ENCODE peak calls at places on chromosomes 1 and 21, in ten cellular contexts. One of them, this sample, is unnamed.

GRCh38 chr1:172180886-172181285 is 239.6 kb upstream of the C1orf105 start:
- DNase-seq in GM23338: peak
- DNase-seq in small intestine: peak
- DNase-seq in prostate gland: peak
- DNase-seq in skeletal muscle cell: no peak
- DNase-seq in heart right ventricle: peak
- DNase-seq in CD8-positive, alpha-beta T cell: no peak
- DNase-seq in neuronal stem cell: no peak
- DNase-seq in GM12865: peak
- DNase-seq in epithelial cell of esophagus: peak
- DNase-seq in this sample: peak

GRCh38 chr1:49060766-49061165 is 284.1 kb upstream of the BEND5 start:
- DNase-seq in heart right ventricle: no peak
- DNase-seq in GM23338: no peak
- DNase-seq in neuronal stem cell: no peak
- DNase-seq in small intestine: no peak
- DNase-seq in prostate gland: no peak
- DNase-seq in GM12865: no peak
- DNase-seq in epithelial cell of esophagus: no peak
- DNase-seq in skeletal muscle cell: peak
- DNase-seq in CD8-positive, alpha-beta T cell: no peak
- DNase-seq in this sample: no peak

GRCh38 chr1:203537806-203538464 is 44.0 kb downstream of the OPTC start:
- DNase-seq in epithelial cell of esophagus: no peak
- DNase-seq in CD8-positive, alpha-beta T cell: peak
- DNase-seq in heart right ventricle: no peak
- DNase-seq in prostate gland: peak
- DNase-seq in small intestine: peak
- DNase-seq in GM23338: no peak
- DNase-seq in skeletal muscle cell: no peak
- DNase-seq in neuronal stem cell: no peak
- DNase-seq in GM12865: no peak
- DNase-seq in this sample: peak

GRCh38 chr1:180057883-180058396 is 96.7 kb upstream of the QSOX1 start:
- DNase-seq in GM12865: no peak
- DNase-seq in neuronal stem cell: no peak
- DNase-seq in CD8-positive, alpha-beta T cell: no peak
- DNase-seq in heart right ventricle: no peak
- DNase-seq in GM23338: no peak
- DNase-seq in epithelial cell of esophagus: peak
- DNase-seq in small intestine: peak
- DNase-seq in skeletal muscle cell: no peak
- DNase-seq in prostate gland: no peak
- DNase-seq in this sample: no peak

GRCh38 chr1:40315795-40316594 is 1.1 kb downstream of the COL9A2 start:
- DNase-seq in GM12865: peak
- DNase-seq in GM23338: peak
- DNase-seq in CD8-positive, alpha-beta T cell: no peak
- DNase-seq in prostate gland: no peak
- DNase-seq in skeletal muscle cell: no peak
- DNase-seq in small intestine: peak
- DNase-seq in epithelial cell of esophagus: peak
- DNase-seq in neuronal stem cell: peak
- DNase-seq in heart right ventricle: no peak
- DNase-seq in this sample: no peak

GRCh38 chr21:46062471-46063211 is 35.3 kb upstream of the COL6A2 start:
- DNase-seq in small intestine: no peak
- DNase-seq in GM12865: no peak
- DNase-seq in heart right ventricle: no peak
- DNase-seq in neuronal stem cell: no peak
- DNase-seq in CD8-positive, alpha-beta T cell: no peak
- DNase-seq in skeletal muscle cell: no peak
- DNase-seq in GM23338: no peak
- DNase-seq in epithelial cell of esophagus: no peak
- DNase-seq in prostate gland: no peak
- DNase-seq in this sample: no peak

GRCh38 chr1:209246660-209247059 is 336.9 kb upstream of the CAMK1G start:
- DNase-seq in neuronal stem cell: no peak
- DNase-seq in GM23338: no peak
- DNase-seq in small intestine: no peak
- DNase-seq in epithelial cell of esophagus: peak
- DNase-seq in prostate gland: no peak
- DNase-seq in skeletal muscle cell: no peak
- DNase-seq in GM12865: no peak
- DNase-seq in heart right ventricle: no peak
- DNase-seq in CD8-positive, alpha-beta T cell: no peak
- DNase-seq in this sample: no peak

GRCh38 chr1:228344631-228345072 is 62.0 kb downstream of the TRIM11 start:
- DNase-seq in epithelial cell of esophagus: peak
- DNase-seq in GM23338: no peak
- DNase-seq in neuronal stem cell: no peak
- DNase-seq in heart right ventricle: peak
- DNase-seq in small intestine: no peak
- DNase-seq in CD8-positive, alpha-beta T cell: no peak
- DNase-seq in skeletal muscle cell: no peak
- DNase-seq in GM12865: no peak
- DNase-seq in prostate gland: no peak
- DNase-seq in this sample: no peak

GRCh38 chr1:236494586-236495207 is 29.1 kb upstream of the LGALS8 start:
- DNase-seq in neuronal stem cell: no peak
- DNase-seq in heart right ventricle: no peak
- DNase-seq in prostate gland: no peak
- DNase-seq in small intestine: no peak
- DNase-seq in GM23338: no peak
- DNase-seq in epithelial cell of esophagus: peak
- DNase-seq in skeletal muscle cell: no peak
- DNase-seq in CD8-positive, alpha-beta T cell: no peak
- DNase-seq in GM12865: no peak
- DNase-seq in this sample: no peak

GRCh38 chr1:27388337-27389005 is 4.0 kb upstream of the GPR3 start:
- DNase-seq in epithelial cell of esophagus: peak
- DNase-seq in CD8-positive, alpha-beta T cell: peak
- DNase-seq in heart right ventricle: peak
- DNase-seq in skeletal muscle cell: no peak
- DNase-seq in neuronal stem cell: no peak
- DNase-seq in GM23338: peak
- DNase-seq in prostate gland: peak
- DNase-seq in GM12865: peak
- DNase-seq in small intestine: peak
- DNase-seq in this sample: peak

GRCh38 chr1:58837886-58838285 is 54.0 kb upstream of the JUN start:
- DNase-seq in heart right ventricle: no peak
- DNase-seq in CD8-positive, alpha-beta T cell: no peak
- DNase-seq in GM12865: no peak
- DNase-seq in epithelial cell of esophagus: no peak
- DNase-seq in neuronal stem cell: no peak
- DNase-seq in skeletal muscle cell: no peak
- DNase-seq in small intestine: no peak
- DNase-seq in GM23338: no peak
- DNase-seq in prostate gland: no peak
- DNase-seq in this sample: no peak

GRCh38 chr1:176682830-176683229 is 219.9 kb downstream of the PAPPA2 start:
- DNase-seq in epithelial cell of esophagus: no peak
- DNase-seq in neuronal stem cell: no peak
- DNase-seq in skeletal muscle cell: no peak
- DNase-seq in small intestine: no peak
- DNase-seq in CD8-positive, alpha-beta T cell: no peak
- DNase-seq in prostate gland: no peak
- DNase-seq in GM23338: no peak
- DNase-seq in GM12865: no peak
- DNase-seq in heart right ventricle: no peak
- DNase-seq in this sample: no peak

GRCh38 chr1:210477328-210477924 is 148.7 kb downstream of the HHAT start:
- DNase-seq in GM23338: no peak
- DNase-seq in CD8-positive, alpha-beta T cell: no peak
- DNase-seq in neuronal stem cell: no peak
- DNase-seq in epithelial cell of esophagus: peak
- DNase-seq in prostate gland: no peak
- DNase-seq in small intestine: no peak
- DNase-seq in skeletal muscle cell: no peak
- DNase-seq in GM12865: no peak
- DNase-seq in heart right ventricle: no peak
- DNase-seq in this sample: no peak

GRCh38 chr1:31799895-31800676 is 15.7 kb downstream of the SPOCD1 start:
- DNase-seq in CD8-positive, alpha-beta T cell: no peak
- DNase-seq in small intestine: no peak
- DNase-seq in skeletal muscle cell: no peak
- DNase-seq in neuronal stem cell: no peak
- DNase-seq in heart right ventricle: no peak
- DNase-seq in GM23338: no peak
- DNase-seq in epithelial cell of esophagus: no peak
- DNase-seq in GM12865: no peak
- DNase-seq in prostate gland: no peak
- DNase-seq in this sample: no peak

GRCh38 chr1:65799601-65800000 is 6.9 kb downstream of the PDE4B start:
- DNase-seq in small intestine: no peak
- DNase-seq in prostate gland: no peak
- DNase-seq in GM23338: no peak
- DNase-seq in heart right ventricle: no peak
- DNase-seq in GM12865: no peak
- DNase-seq in neuronal stem cell: no peak
- DNase-seq in epithelial cell of esophagus: no peak
- DNase-seq in skeletal muscle cell: no peak
- DNase-seq in CD8-positive, alpha-beta T cell: no peak
- DNase-seq in this sample: no peak

GRCh38 chr1:8720347-8720746 is 97.1 kb downstream of the RERE start:
- DNase-seq in prostate gland: no peak
- DNase-seq in epithelial cell of esophagus: no peak
- DNase-seq in skeletal muscle cell: no peak
- DNase-seq in small intestine: no peak
- DNase-seq in heart right ventricle: no peak
- DNase-seq in GM23338: no peak
- DNase-seq in neuronal stem cell: no peak
- DNase-seq in CD8-positive, alpha-beta T cell: no peak
- DNase-seq in GM12865: no peak
- DNase-seq in this sample: no peak
- H3K4me3 ChIP-seq in prostate gland: no peak
- H3K4me3 ChIP-seq in epithelial cell of esophagus: no peak
- H3K4me3 ChIP-seq in skeletal muscle cell: no peak
- H3K4me3 ChIP-seq in small intestine: no peak
- H3K4me3 ChIP-seq in heart right ventricle: no peak
- H3K4me3 ChIP-seq in GM23338: no peak
- H3K4me3 ChIP-seq in neuronal stem cell: no peak
- H3K4me3 ChIP-seq in CD8-positive, alpha-beta T cell: no peak
- H3K4me3 ChIP-seq in GM12865: no peak
- H3K4me3 ChIP-seq in this sample: no peak

GRCh38 chr1:16015491-16015890 is 2.4 kb downstream of the HSPB7 start:
- DNase-seq in epithelial cell of esophagus: no peak
- DNase-seq in skeletal muscle cell: no peak
- DNase-seq in GM12865: no peak
- DNase-seq in CD8-positive, alpha-beta T cell: no peak
- DNase-seq in heart right ventricle: no peak
- DNase-seq in GM23338: no peak
- DNase-seq in prostate gland: no peak
- DNase-seq in small intestine: no peak
- DNase-seq in neuronal stem cell: no peak
- DNase-seq in this sample: no peak

GRCh38 chr1:16017076-16017460 is 775 bp downstream of the HSPB7 start:
- DNase-seq in small intestine: no peak
- DNase-seq in heart right ventricle: no peak
- DNase-seq in GM12865: no peak
- DNase-seq in GM23338: no peak
- DNase-seq in neuronal stem cell: no peak
- DNase-seq in prostate gland: no peak
- DNase-seq in epithelial cell of esophagus: no peak
- DNase-seq in skeletal muscle cell: no peak
- DNase-seq in CD8-positive, alpha-beta T cell: no peak
- DNase-seq in this sample: no peak

GRCh38 chr1:16014509-16015482 is 3.0 kb downstream of the HSPB7 start:
- DNase-seq in neuronal stem cell: no peak
- DNase-seq in GM12865: peak
- DNase-seq in epithelial cell of esophagus: no peak
- DNase-seq in GM23338: no peak
- DNase-seq in skeletal muscle cell: no peak
- DNase-seq in CD8-positive, alpha-beta T cell: no peak
- DNase-seq in small intestine: no peak
- DNase-seq in heart right ventricle: peak
- DNase-seq in prostate gland: no peak
- DNase-seq in this sample: peak

GRCh38 chr1:16017461-16018303 is at the start of gene HSPB7:
- DNase-seq in neuronal stem cell: no peak
- DNase-seq in prostate gland: peak
- DNase-seq in CD8-positive, alpha-beta T cell: no peak
- DNase-seq in GM12865: peak
- DNase-seq in heart right ventricle: peak
- DNase-seq in skeletal muscle cell: peak
- DNase-seq in epithelial cell of esophagus: no peak
- DNase-seq in GM23338: peak
- DNase-seq in small intestine: no peak
- DNase-seq in this sample: peak

GRCh38 chr1:16015960-16016901 is 1.6 kb downstream of the HSPB7 start:
- DNase-seq in epithelial cell of esophagus: no peak
- DNase-seq in neuronal stem cell: no peak
- DNase-seq in skeletal muscle cell: no peak
- DNase-seq in heart right ventricle: peak
- DNase-seq in small intestine: no peak
- DNase-seq in prostate gland: no peak
- DNase-seq in GM12865: peak
- DNase-seq in CD8-positive, alpha-beta T cell: no peak
- DNase-seq in GM23338: peak
- DNase-seq in this sample: peak
- H3K4me3 ChIP-seq in epithelial cell of esophagus: no peak
- H3K4me3 ChIP-seq in neuronal stem cell: no peak
- H3K4me3 ChIP-seq in skeletal muscle cell: no peak
- H3K4me3 ChIP-seq in heart right ventricle: peak
- H3K4me3 ChIP-seq in small intestine: no peak
- H3K4me3 ChIP-seq in prostate gland: no peak
- H3K4me3 ChIP-seq in GM12865: no peak
- H3K4me3 ChIP-seq in CD8-positive, alpha-beta T cell: no peak
- H3K4me3 ChIP-seq in GM23338: no peak
- H3K4me3 ChIP-seq in this sample: peak

GRCh38 chr1:1780598-1781525 is 2.6 kb upstream of the NADK start:
- DNase-seq in CD8-positive, alpha-beta T cell: no peak
- DNase-seq in heart right ventricle: no peak
- DNase-seq in epithelial cell of esophagus: no peak
- DNase-seq in GM23338: no peak
- DNase-seq in neuronal stem cell: no peak
- DNase-seq in skeletal muscle cell: no peak
- DNase-seq in prostate gland: no peak
- DNase-seq in GM12865: no peak
- DNase-seq in small intestine: no peak
- DNase-seq in this sample: no peak
- H3K4me3 ChIP-seq in CD8-positive, alpha-beta T cell: peak
- H3K4me3 ChIP-seq in heart right ventricle: no peak
- H3K4me3 ChIP-seq in epithelial cell of esophagus: no peak
- H3K4me3 ChIP-seq in GM23338: peak
- H3K4me3 ChIP-seq in neuronal stem cell: no peak
- H3K4me3 ChIP-seq in skeletal muscle cell: no peak
- H3K4me3 ChIP-seq in prostate gland: no peak
- H3K4me3 ChIP-seq in GM12865: peak
- H3K4me3 ChIP-seq in small intestine: no peak
- H3K4me3 ChIP-seq in this sample: no peak

DNA sequence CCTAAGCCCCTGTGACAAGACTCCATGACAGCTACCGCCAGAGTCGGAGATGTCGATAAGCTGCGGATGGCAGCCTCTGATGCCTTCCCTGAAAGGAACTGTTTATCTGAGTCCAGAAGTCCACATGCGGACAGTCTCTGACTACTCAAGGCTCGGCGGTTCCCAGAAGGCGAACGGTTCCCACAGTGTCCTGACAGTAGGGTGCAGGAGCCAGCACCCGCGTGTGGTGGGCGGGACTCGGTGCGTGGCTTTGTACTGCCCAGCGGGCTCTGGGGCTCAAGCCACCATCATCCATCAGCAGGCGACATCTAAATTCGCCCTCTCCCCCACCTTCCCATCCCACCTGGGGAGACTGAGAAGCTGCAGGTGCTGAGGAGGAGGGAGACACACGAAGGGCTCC is 30.6 kb downstream of the LRP8 start:
- DNase-seq in GM23338: no peak
- DNase-seq in small intestine: peak
- DNase-seq in GM12865: no peak
- DNase-seq in skeletal muscle cell: no peak
- DNase-seq in neuronal stem cell: no peak
- DNase-seq in heart right ventricle: no peak
- DNase-seq in prostate gland: no peak
- DNase-seq in CD8-positive, alpha-beta T cell: no peak
- DNase-seq in epithelial cell of esophagus: no peak
- DNase-seq in this sample: no peak
- H3K4me3 ChIP-seq in GM23338: no peak
- H3K4me3 ChIP-seq in small intestine: no peak
- H3K4me3 ChIP-seq in GM12865: no peak
- H3K4me3 ChIP-seq in skeletal muscle cell: no peak
- H3K4me3 ChIP-seq in neuronal stem cell: no peak
- H3K4me3 ChIP-seq in heart right ventricle: no peak
- H3K4me3 ChIP-seq in prostate gland: no peak
- H3K4me3 ChIP-seq in CD8-positive, alpha-beta T cell: no peak
- H3K4me3 ChIP-seq in epithelial cell of esophagus: no peak
- H3K4me3 ChIP-seq in this sample: no peak

This sample was measured in aorta.